ENCODE peak calls at places on chromosome 10, in six cellular contexts. K, X, D, H, N and A are unnamed samples.

GRCh38 chr10:121288864-121289659 is 309.2 kb downstream of the FGFR2 start:
- DNase-seq in K (no peak), X (no peak), D (no peak), H (no peak), N (no peak), A (no peak)

GRCh38 chr10:13717571-13717935 is 130.8 kb downstream of the PRPF18 start:
- DNase-seq in K (no peak), X (no peak), D (no peak), H (no peak), N (no peak), A (no peak)

GRCh38 chr10:78914502-78915330 is 154.1 kb upstream of the ZMIZ1 start:
- DNase-seq in K (no peak), X (peak; percentile 43), D (no peak), H (no peak), N (no peak), A (no peak)

GRCh38 chr10:132592790-132593788 is 55.5 kb downstream of the INPP5A start:
- DNase-seq in K (no peak), X (no peak), D (no peak), H (no peak), N (peak; percentile 41), A (no peak)

GRCh38 chr10:49175587-49176309 is 12.4 kb downstream of the TMEM273 start:
- DNase-seq in K (no peak), X (no peak), D (no peak), H (no peak), N (no peak), A (no peak)

GRCh38 chr10:84291389-84291788 is 37.0 kb upstream of the CCSER2 start:
- DNase-seq in K (no peak), X (no peak), D (no peak), H (no peak), N (no peak), A (no peak)

GRCh38 chr10:103666109-103666508 is 172.6 kb downstream of the NEURL1 start:
- DNase-seq in K (no peak), X (no peak), D (no peak), H (peak; percentile 42), N (peak; percentile 32), A (peak; percentile 54)

GRCh38 chr10:78879621-78880020 is 189.1 kb upstream of the ZMIZ1 start:
- DNase-seq in K (no peak), X (no peak), D (no peak), H (no peak), N (no peak), A (no peak)

GRCh38 chr10:48523212-48523819 is 81.6 kb downstream of the ARHGAP22 start:
- DNase-seq in K (peak; percentile 89), X (peak; percentile 51), D (no peak), H (no peak), N (peak; percentile 8), A (no peak)

GRCh38 chr10:34288634-34289033 is 526.5 kb downstream of the PARD3 start:
- DNase-seq in K (no peak), X (no peak), D (no peak), H (no peak), N (no peak), A (no peak)

GRCh38 chr10:44463511-44464121 is 78.7 kb upstream of the CXCL12 start:
- DNase-seq in K (no peak), X (no peak), D (no peak), H (no peak), N (no peak), A (no peak)